ENCODE peak calls at places on chromosome 12, in six cellular contexts. One of them, this sample, is unnamed.

GRCh38 chr12:51926718-51927117 is 19.4 kb downstream of the ACVRL1 start:
- DNase-seq in hepatocyte: peak; percentile 64
- DNase-seq in psoas muscle: no peak
- DNase-seq in heart left ventricle: no peak
- DNase-seq in BE2C: peak; percentile 62
- DNase-seq in heart right ventricle: no peak
- DNase-seq in this sample: no peak

GRCh38 chr12:24948452-24948815 is 467 bp downstream of the BCAT1 start:
- DNase-seq in hepatocyte: peak; percentile 8
- DNase-seq in heart right ventricle: no peak
- DNase-seq in heart left ventricle: no peak
- DNase-seq in psoas muscle: no peak
- DNase-seq in BE2C: peak; percentile 28
- DNase-seq in this sample: no peak

GRCh38 chr12:130983328-130984017 is 29.8 kb downstream of the ADGRD1 start:
- DNase-seq in psoas muscle: no peak
- DNase-seq in heart left ventricle: no peak
- DNase-seq in BE2C: no peak
- DNase-seq in heart right ventricle: no peak
- DNase-seq in hepatocyte: peak; percentile 42
- DNase-seq in this sample: no peak

GRCh38 chr12:51818567-51819300 is 29.8 kb downstream of the FIGNL2 start:
- DNase-seq in hepatocyte: no peak
- DNase-seq in BE2C: no peak
- DNase-seq in heart right ventricle: no peak
- DNase-seq in heart left ventricle: no peak
- DNase-seq in psoas muscle: peak; percentile 41
- DNase-seq in this sample: no peak

GRCh38 chr12:115944851-115945496 is 332.5 kb downstream of the MED13L start:
- DNase-seq in psoas muscle: no peak
- DNase-seq in heart right ventricle: no peak
- DNase-seq in BE2C: no peak
- DNase-seq in heart left ventricle: no peak
- DNase-seq in hepatocyte: no peak
- DNase-seq in this sample: no peak

GRCh38 chr12:78403136-78403535 is 461.4 kb upstream of the SYT1 start:
- DNase-seq in psoas muscle: no peak
- DNase-seq in heart left ventricle: no peak
- DNase-seq in hepatocyte: no peak
- DNase-seq in BE2C: peak; percentile 51
- DNase-seq in heart right ventricle: no peak
- DNase-seq in this sample: no peak

GRCh38 chr12:91785655-91786489 is 359.8 kb downstream of the BTG1 start:
- DNase-seq in hepatocyte: no peak
- DNase-seq in BE2C: no peak
- DNase-seq in heart right ventricle: no peak
- DNase-seq in psoas muscle: no peak
- DNase-seq in heart left ventricle: no peak
- DNase-seq in this sample: no peak

GRCh38 chr12:77294016-77294415 is 228.6 kb upstream of the E2F7 start:
- DNase-seq in BE2C: no peak
- DNase-seq in psoas muscle: no peak
- DNase-seq in heart left ventricle: no peak
- DNase-seq in hepatocyte: no peak
- DNase-seq in heart right ventricle: no peak
- DNase-seq in this sample: no peak

GRCh38 chr12:2795291-2796186 is 769 bp downstream of the FKBP4 start:
- DNase-seq in heart left ventricle: peak; percentile 87
- DNase-seq in psoas muscle: peak; percentile 87
- DNase-seq in heart right ventricle: peak; percentile 87
- DNase-seq in BE2C: peak; percentile 79
- DNase-seq in hepatocyte: peak; percentile 89
- DNase-seq in this sample: no peak

GRCh38 chr12:62847709-62848108 is 87.2 kb downstream of the PPM1H start:
- DNase-seq in BE2C: no peak
- DNase-seq in psoas muscle: no peak
- DNase-seq in hepatocyte: no peak
- DNase-seq in heart right ventricle: no peak
- DNase-seq in heart left ventricle: no peak
- DNase-seq in this sample: no peak

GRCh38 chr12:29216797-29217583 is 67.9 kb downstream of the FAR2 start:
- DNase-seq in BE2C: peak; percentile 10
- DNase-seq in psoas muscle: no peak
- DNase-seq in heart right ventricle: no peak
- DNase-seq in hepatocyte: no peak
- DNase-seq in heart left ventricle: peak; percentile 29
- DNase-seq in this sample: no peak

GRCh38 chr12:23055004-23055403 is 430.0 kb downstream of the ETNK1 start:
- DNase-seq in BE2C: peak; percentile 44
- DNase-seq in heart left ventricle: no peak
- DNase-seq in psoas muscle: no peak
- DNase-seq in heart right ventricle: no peak
- DNase-seq in hepatocyte: peak; percentile 54
- DNase-seq in this sample: peak; percentile 39

GRCh38 chr12:5402009-5402408 is 29.9 kb upstream of the NTF3 start:
- DNase-seq in psoas muscle: no peak
- DNase-seq in hepatocyte: no peak
- DNase-seq in heart right ventricle: no peak
- DNase-seq in heart left ventricle: no peak
- DNase-seq in BE2C: no peak
- DNase-seq in this sample: no peak

GRCh38 chr12:53046655-53047220 is 3.1 kb upstream of the TNS2 start:
- DNase-seq in hepatocyte: no peak
- DNase-seq in heart right ventricle: peak; percentile 90
- DNase-seq in BE2C: peak; percentile 72
- DNase-seq in heart left ventricle: peak; percentile 88
- DNase-seq in psoas muscle: peak; percentile 90
- DNase-seq in this sample: no peak

GRCh38 chr12:53048780-53049401 is 974 bp upstream of the TNS2 start:
- DNase-seq in heart left ventricle: peak; percentile 88
- DNase-seq in heart right ventricle: peak; percentile 83
- DNase-seq in psoas muscle: peak; percentile 81
- DNase-seq in BE2C: no peak
- DNase-seq in hepatocyte: peak; percentile 75
- DNase-seq in this sample: no peak

GRCh38 chr12:53049582-53050318 is at the start of gene TNS2:
- DNase-seq in BE2C: peak; percentile 67
- DNase-seq in hepatocyte: peak; percentile 75
- DNase-seq in heart left ventricle: peak; percentile 91
- DNase-seq in heart right ventricle: peak; percentile 84
- DNase-seq in psoas muscle: peak; percentile 89
- DNase-seq in this sample: no peak

GRCh38 chr12:53047221-53048032 is 2.4 kb upstream of the TNS2 start:
- DNase-seq in heart right ventricle: peak; percentile 85
- DNase-seq in psoas muscle: peak; percentile 88
- DNase-seq in BE2C: peak; percentile 79
- DNase-seq in heart left ventricle: peak; percentile 84
- DNase-seq in hepatocyte: peak; percentile 93
- DNase-seq in this sample: no peak

GRCh38 chr12:53048033-53048779 is 1.7 kb upstream of the TNS2 start:
- DNase-seq in psoas muscle: peak; percentile 83
- DNase-seq in heart left ventricle: peak; percentile 78
- DNase-seq in BE2C: peak; percentile 49
- DNase-seq in heart right ventricle: peak; percentile 80
- DNase-seq in hepatocyte: peak; percentile 55
- DNase-seq in this sample: no peak
- H3K4me3 ChIP-seq in psoas muscle: peak overlapping the region; percentile 86
- H3K4me3 ChIP-seq in heart left ventricle: peak overlapping the region; percentile 72
- H3K4me3 ChIP-seq in BE2C: peak overlapping the region; percentile 46
- H3K4me3 ChIP-seq in heart right ventricle: peak overlapping the region; percentile 75
- H3K4me3 ChIP-seq in hepatocyte: no peak overlapping the region
- H3K4me3 ChIP-seq in this sample: no peak overlapping the region

GRCh38 chr12:47941475-47942326 is 21.7 kb upstream of the TMEM106C start:
- DNase-seq in psoas muscle: no peak
- DNase-seq in BE2C: no peak
- DNase-seq in heart right ventricle: no peak
- DNase-seq in hepatocyte: no peak
- DNase-seq in heart left ventricle: no peak
- DNase-seq in this sample: no peak
- H3K4me3 ChIP-seq in psoas muscle: no peak overlapping the region
- H3K4me3 ChIP-seq in BE2C: no peak overlapping the region
- H3K4me3 ChIP-seq in heart right ventricle: no peak overlapping the region
- H3K4me3 ChIP-seq in hepatocyte: no peak overlapping the region
- H3K4me3 ChIP-seq in heart left ventricle: no peak overlapping the region
- H3K4me3 ChIP-seq in this sample: no peak overlapping the region

GRCh38 chr12:16348435-16349131 is 1.1 kb downstream of the MGST1 start:
- DNase-seq in heart left ventricle: no peak
- DNase-seq in psoas muscle: no peak
- DNase-seq in BE2C: no peak
- DNase-seq in hepatocyte: no peak
- DNase-seq in heart right ventricle: no peak
- DNase-seq in this sample: no peak
- H3K4me3 ChIP-seq in heart left ventricle: peak overlapping the region; percentile 59
- H3K4me3 ChIP-seq in psoas muscle: peak overlapping the region; percentile 55
- H3K4me3 ChIP-seq in BE2C: no peak overlapping the region
- H3K4me3 ChIP-seq in hepatocyte: peak overlapping the region; percentile 34
- H3K4me3 ChIP-seq in heart right ventricle: peak overlapping the region; percentile 57
- H3K4me3 ChIP-seq in this sample: peak overlapping the region; percentile 84

GRCh38 chr12:6647083-6647604 is at the start of gene ACRBP:
- DNase-seq in hepatocyte: peak; percentile 69
- DNase-seq in BE2C: peak; percentile 69
- DNase-seq in psoas muscle: peak; percentile 81
- DNase-seq in heart left ventricle: peak; percentile 81
- DNase-seq in heart right ventricle: peak; percentile 87
- DNase-seq in this sample: peak; percentile 45
- H3K4me3 ChIP-seq in hepatocyte: no peak within 1 kb of the TSS
- H3K4me3 ChIP-seq in BE2C: peak within 1 kb of the TSS; percentile 45
- H3K4me3 ChIP-seq in psoas muscle: peak within 1 kb of the TSS; percentile 67
- H3K4me3 ChIP-seq in heart left ventricle: peak within 1 kb of the TSS; percentile 60
- H3K4me3 ChIP-seq in heart right ventricle: peak within 1 kb of the TSS; percentile 60
- H3K4me3 ChIP-seq in this sample: peak within 1 kb of the TSS; percentile 63

DNA sequence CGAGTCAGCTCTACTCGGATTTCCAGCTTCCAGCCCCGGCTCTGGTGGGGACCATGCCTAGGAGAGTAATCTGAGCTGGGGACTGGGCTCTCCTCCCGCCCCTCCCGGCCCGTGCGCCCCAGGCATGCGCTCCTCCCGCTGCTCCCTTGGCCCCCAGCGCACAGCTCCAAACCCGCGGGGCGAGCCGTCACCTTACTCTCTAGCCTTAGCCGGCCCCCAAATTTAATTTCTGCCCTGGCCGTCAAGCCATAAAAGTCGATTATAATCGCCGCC is 41.7 kb upstream of the CAPRIN2 start:
- DNase-seq in psoas muscle: peak; percentile 27
- DNase-seq in hepatocyte: peak; percentile 49
- DNase-seq in heart right ventricle: peak; percentile 21
- DNase-seq in heart left ventricle: no peak
- DNase-seq in BE2C: peak; percentile 22
- DNase-seq in this sample: no peak
- H3K4me3 ChIP-seq in psoas muscle: peak overlapping the region; percentile 88
- H3K4me3 ChIP-seq in hepatocyte: peak overlapping the region; percentile 57
- H3K4me3 ChIP-seq in heart right ventricle: peak overlapping the region; percentile 66
- H3K4me3 ChIP-seq in heart left ventricle: peak overlapping the region; percentile 80
- H3K4me3 ChIP-seq in BE2C: peak overlapping the region; percentile 50
- H3K4me3 ChIP-seq in this sample: peak overlapping the region; percentile 53

GRCh38 chr12:122825773-122826724 is 9.2 kb upstream of the HIP1R start:
- DNase-seq in heart right ventricle: no peak
- DNase-seq in psoas muscle: no peak
- DNase-seq in BE2C: no peak
- DNase-seq in hepatocyte: peak; percentile 54
- DNase-seq in heart left ventricle: no peak
- DNase-seq in this sample: no peak
- H3K4me3 ChIP-seq in heart right ventricle: peak overlapping the region; percentile 38
- H3K4me3 ChIP-seq in psoas muscle: peak overlapping the region; percentile 20
- H3K4me3 ChIP-seq in BE2C: peak overlapping the region; percentile 44
- H3K4me3 ChIP-seq in hepatocyte: peak overlapping the region; percentile 38
- H3K4me3 ChIP-seq in heart left ventricle: peak overlapping the region; percentile 45
- H3K4me3 ChIP-seq in this sample: no peak overlapping the region

GRCh38 chr12:46547421-46548340 is 175.1 kb upstream of the SLC38A2 start:
- DNase-seq in hepatocyte: no peak
- DNase-seq in psoas muscle: no peak
- DNase-seq in heart left ventricle: no peak
- DNase-seq in heart right ventricle: no peak
- DNase-seq in BE2C: no peak
- DNase-seq in this sample: no peak
- H3K4me3 ChIP-seq in hepatocyte: no peak overlapping the region
- H3K4me3 ChIP-seq in psoas muscle: no peak overlapping the region
- H3K4me3 ChIP-seq in heart left ventricle: no peak overlapping the region
- H3K4me3 ChIP-seq in heart right ventricle: no peak overlapping the region
- H3K4me3 ChIP-seq in BE2C: no peak overlapping the region
- H3K4me3 ChIP-seq in this sample: no peak overlapping the region

GRCh38 chr12:122965356-122965755 is 907 bp downstream of the ABCB9 start:
- DNase-seq in psoas muscle: no peak
- DNase-seq in BE2C: no peak
- DNase-seq in heart right ventricle: no peak
- DNase-seq in heart left ventricle: peak; percentile 6
- DNase-seq in hepatocyte: no peak
- DNase-seq in this sample: no peak
- H3K4me3 ChIP-seq in psoas muscle: peak overlapping the region; percentile 71
- H3K4me3 ChIP-seq in BE2C: peak overlapping the region; percentile 91
- H3K4me3 ChIP-seq in heart right ventricle: peak overlapping the region; percentile 94
- H3K4me3 ChIP-seq in heart left ventricle: peak overlapping the region; percentile 77
- H3K4me3 ChIP-seq in hepatocyte: no peak overlapping the region
- H3K4me3 ChIP-seq in this sample: no peak overlapping the region

DNA sequence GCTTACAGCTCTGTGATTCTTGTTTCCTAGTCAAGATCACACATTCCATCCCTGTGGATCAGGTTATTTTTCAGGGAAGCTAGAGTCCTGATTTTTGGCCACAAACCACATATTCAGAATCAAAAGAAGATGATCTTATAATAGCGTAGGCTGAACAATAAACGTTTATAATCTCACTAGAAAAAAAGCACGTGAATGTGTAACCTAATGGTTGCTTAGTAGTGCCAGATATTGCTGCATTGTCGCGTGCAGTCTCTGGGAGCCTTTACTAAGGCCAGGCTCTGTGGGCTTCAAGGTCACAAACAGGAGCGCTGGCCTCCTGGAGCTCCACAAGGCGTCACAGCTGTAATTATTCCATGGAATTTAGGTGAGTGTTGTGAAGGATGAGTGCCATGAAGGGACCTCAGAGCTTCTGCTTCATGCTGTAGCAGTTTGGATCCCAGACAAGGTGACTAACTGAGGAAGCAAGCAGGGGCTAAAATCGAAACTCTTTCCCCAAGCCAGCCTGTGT is 17.4 kb downstream of the CDKN1B start:
- DNase-seq in heart right ventricle: no peak
- DNase-seq in BE2C: no peak
- DNase-seq in hepatocyte: no peak
- DNase-seq in heart left ventricle: no peak
- DNase-seq in psoas muscle: no peak
- DNase-seq in this sample: no peak
- H3K4me3 ChIP-seq in heart right ventricle: no peak overlapping the region
- H3K4me3 ChIP-seq in BE2C: no peak overlapping the region
- H3K4me3 ChIP-seq in hepatocyte: no peak overlapping the region
- H3K4me3 ChIP-seq in heart left ventricle: no peak overlapping the region
- H3K4me3 ChIP-seq in psoas muscle: no peak overlapping the region
- H3K4me3 ChIP-seq in this sample: no peak overlapping the region

DNA sequence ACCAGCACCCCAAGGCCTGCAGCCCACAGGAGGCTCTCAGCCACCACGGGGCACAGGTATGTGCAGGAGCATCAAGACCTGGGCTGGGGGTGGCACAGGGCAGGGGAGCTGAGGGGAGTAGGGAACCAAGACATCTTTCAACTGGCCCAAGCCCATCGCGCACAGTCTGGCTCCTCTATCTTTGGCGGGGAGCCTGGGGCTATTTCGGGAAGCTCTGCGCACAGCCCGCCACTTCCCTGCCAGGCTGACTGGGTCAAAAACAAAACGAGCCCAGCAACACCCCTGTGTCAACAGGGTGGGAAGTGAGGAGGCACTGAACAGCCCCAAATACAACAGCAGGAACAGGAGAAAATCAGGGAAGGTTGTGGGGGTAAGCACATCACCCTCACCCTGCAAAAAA is 83.9 kb downstream of the ARL6IP4 start:
- DNase-seq in BE2C: no peak
- DNase-seq in hepatocyte: no peak
- DNase-seq in psoas muscle: peak; percentile 74
- DNase-seq in heart left ventricle: peak; percentile 86
- DNase-seq in heart right ventricle: peak; percentile 78
- DNase-seq in this sample: no peak
- H3K4me3 ChIP-seq in BE2C: no peak overlapping the region
- H3K4me3 ChIP-seq in hepatocyte: no peak overlapping the region
- H3K4me3 ChIP-seq in psoas muscle: no peak overlapping the region
- H3K4me3 ChIP-seq in heart left ventricle: no peak overlapping the region
- H3K4me3 ChIP-seq in heart right ventricle: no peak overlapping the region
- H3K4me3 ChIP-seq in this sample: no peak overlapping the region

This sample was measured in iPS DF 6.9.